ENCODE peak calls at places on chromosomes 4 and X, in six cellular contexts. One of them, this sample, is unnamed.
A peak's percentile ranks its signal among the peaks of the same experiment; 100 is the strongest.

GRCh38 chr4:1055721-1056590 is 44.5 kb downstream of the FGFRL1 start:
- DNase-seq in effector memory CD8-positive, alpha-beta T cell: peak; percentile 88
- DNase-seq in stimulated activated CD8-positive, alpha-beta memory T cell treated with anti-CD3 and anti-CD28 coated beads, Interleukin-2, amount 100 ng/mL, for 48 hours: peak; percentile 65
- DNase-seq in cardiac muscle cell: no peak
- DNase-seq in CD8-positive, alpha-beta T cell: peak; percentile 85
- DNase-seq in activated CD4-positive, CD25-positive, alpha-beta regulatory T cell: peak; percentile 75
- DNase-seq in this sample: no peak

GRCh38 chr4:4182835-4183568 is 43.7 kb downstream of the OTOP1 start:
- DNase-seq in CD8-positive, alpha-beta T cell: peak; percentile 13
- DNase-seq in cardiac muscle cell: peak; percentile 58
- DNase-seq in stimulated activated CD8-positive, alpha-beta memory T cell treated with anti-CD3 and anti-CD28 coated beads, Interleukin-2, amount 100 ng/mL, for 48 hours: peak; percentile 20
- DNase-seq in activated CD4-positive, CD25-positive, alpha-beta regulatory T cell: no peak
- DNase-seq in effector memory CD8-positive, alpha-beta T cell: no peak
- DNase-seq in this sample: no peak

GRCh38 chr4:54226399-54227260 is 2.5 kb upstream of the PDGFRA start:
- DNase-seq in effector memory CD8-positive, alpha-beta T cell: no peak
- DNase-seq in cardiac muscle cell: peak; percentile 52
- DNase-seq in stimulated activated CD8-positive, alpha-beta memory T cell treated with anti-CD3 and anti-CD28 coated beads, Interleukin-2, amount 100 ng/mL, for 48 hours: no peak
- DNase-seq in activated CD4-positive, CD25-positive, alpha-beta regulatory T cell: no peak
- DNase-seq in CD8-positive, alpha-beta T cell: no peak
- DNase-seq in this sample: no peak

GRCh38 chr4:69054578-69055200 is 41.6 kb upstream of the UGT2B7 start:
- DNase-seq in effector memory CD8-positive, alpha-beta T cell: no peak
- DNase-seq in CD8-positive, alpha-beta T cell: no peak
- DNase-seq in stimulated activated CD8-positive, alpha-beta memory T cell treated with anti-CD3 and anti-CD28 coated beads, Interleukin-2, amount 100 ng/mL, for 48 hours: no peak
- DNase-seq in cardiac muscle cell: no peak
- DNase-seq in activated CD4-positive, CD25-positive, alpha-beta regulatory T cell: no peak
- DNase-seq in this sample: no peak

GRCh38 chrX:72620550-72621145 is 48.0 kb upstream of the HDAC8 start:
- DNase-seq in stimulated activated CD8-positive, alpha-beta memory T cell treated with anti-CD3 and anti-CD28 coated beads, Interleukin-2, amount 100 ng/mL, for 48 hours: peak; percentile 37
- DNase-seq in cardiac muscle cell: no peak
- DNase-seq in activated CD4-positive, CD25-positive, alpha-beta regulatory T cell: no peak
- DNase-seq in CD8-positive, alpha-beta T cell: peak; percentile 11
- DNase-seq in effector memory CD8-positive, alpha-beta T cell: no peak
- DNase-seq in this sample: no peak

GRCh38 chr4:133865606-133866327 is 335.8 kb downstream of the PABPC4L start:
- DNase-seq in stimulated activated CD8-positive, alpha-beta memory T cell treated with anti-CD3 and anti-CD28 coated beads, Interleukin-2, amount 100 ng/mL, for 48 hours: no peak
- DNase-seq in CD8-positive, alpha-beta T cell: no peak
- DNase-seq in cardiac muscle cell: peak; percentile 17
- DNase-seq in activated CD4-positive, CD25-positive, alpha-beta regulatory T cell: no peak
- DNase-seq in effector memory CD8-positive, alpha-beta T cell: no peak
- DNase-seq in this sample: no peak

GRCh38 chr4:126405369-126405982 is 1090.7 kb downstream of the FAT4 start:
- DNase-seq in CD8-positive, alpha-beta T cell: no peak
- DNase-seq in stimulated activated CD8-positive, alpha-beta memory T cell treated with anti-CD3 and anti-CD28 coated beads, Interleukin-2, amount 100 ng/mL, for 48 hours: no peak
- DNase-seq in cardiac muscle cell: peak; percentile 36
- DNase-seq in effector memory CD8-positive, alpha-beta T cell: no peak
- DNase-seq in activated CD4-positive, CD25-positive, alpha-beta regulatory T cell: no peak
- DNase-seq in this sample: no peak

GRCh38 chr4:52704676-52705075 is 45.6 kb upstream of the USP46 start:
- DNase-seq in cardiac muscle cell: no peak
- DNase-seq in activated CD4-positive, CD25-positive, alpha-beta regulatory T cell: no peak
- DNase-seq in effector memory CD8-positive, alpha-beta T cell: no peak
- DNase-seq in CD8-positive, alpha-beta T cell: no peak
- DNase-seq in stimulated activated CD8-positive, alpha-beta memory T cell treated with anti-CD3 and anti-CD28 coated beads, Interleukin-2, amount 100 ng/mL, for 48 hours: no peak
- DNase-seq in this sample: no peak

GRCh38 chrX:68571292-68572256 is 72.7 kb downstream of the YIPF6 start:
- DNase-seq in CD8-positive, alpha-beta T cell: no peak
- DNase-seq in activated CD4-positive, CD25-positive, alpha-beta regulatory T cell: no peak
- DNase-seq in effector memory CD8-positive, alpha-beta T cell: no peak
- DNase-seq in stimulated activated CD8-positive, alpha-beta memory T cell treated with anti-CD3 and anti-CD28 coated beads, Interleukin-2, amount 100 ng/mL, for 48 hours: no peak
- DNase-seq in cardiac muscle cell: no peak
- DNase-seq in this sample: no peak

GRCh38 chr4:77451530-77451929 is 154.1 kb upstream of the CXCL13 start:
- DNase-seq in effector memory CD8-positive, alpha-beta T cell: no peak
- DNase-seq in CD8-positive, alpha-beta T cell: no peak
- DNase-seq in cardiac muscle cell: peak; percentile 9
- DNase-seq in stimulated activated CD8-positive, alpha-beta memory T cell treated with anti-CD3 and anti-CD28 coated beads, Interleukin-2, amount 100 ng/mL, for 48 hours: no peak
- DNase-seq in activated CD4-positive, CD25-positive, alpha-beta regulatory T cell: no peak
- DNase-seq in this sample: no peak

GRCh38 chr4:174828845-174829701 is at the start of gene GLRA3:
- DNase-seq in effector memory CD8-positive, alpha-beta T cell: no peak
- DNase-seq in CD8-positive, alpha-beta T cell: no peak
- DNase-seq in activated CD4-positive, CD25-positive, alpha-beta regulatory T cell: no peak
- DNase-seq in stimulated activated CD8-positive, alpha-beta memory T cell treated with anti-CD3 and anti-CD28 coated beads, Interleukin-2, amount 100 ng/mL, for 48 hours: no peak
- DNase-seq in cardiac muscle cell: peak; percentile 89
- DNase-seq in this sample: no peak

GRCh38 chrX:37846934-37847732 is at the start of gene DYNLT3:
- DNase-seq in stimulated activated CD8-positive, alpha-beta memory T cell treated with anti-CD3 and anti-CD28 coated beads, Interleukin-2, amount 100 ng/mL, for 48 hours: peak; percentile 59
- DNase-seq in effector memory CD8-positive, alpha-beta T cell: peak; percentile 72
- DNase-seq in activated CD4-positive, CD25-positive, alpha-beta regulatory T cell: peak; percentile 56
- DNase-seq in CD8-positive, alpha-beta T cell: peak; percentile 74
- DNase-seq in cardiac muscle cell: peak; percentile 76
- DNase-seq in this sample: peak; percentile 83

GRCh38 chr4:17545374-17546140 is 30.6 kb downstream of the CLRN2 start:
- DNase-seq in stimulated activated CD8-positive, alpha-beta memory T cell treated with anti-CD3 and anti-CD28 coated beads, Interleukin-2, amount 100 ng/mL, for 48 hours: no peak
- DNase-seq in cardiac muscle cell: no peak
- DNase-seq in activated CD4-positive, CD25-positive, alpha-beta regulatory T cell: no peak
- DNase-seq in CD8-positive, alpha-beta T cell: no peak
- DNase-seq in effector memory CD8-positive, alpha-beta T cell: no peak
- DNase-seq in this sample: peak; percentile 76

GRCh38 chrX:21375795-21376069 is 1.5 kb downstream of the CNKSR2 start:
- DNase-seq in effector memory CD8-positive, alpha-beta T cell: no peak
- DNase-seq in stimulated activated CD8-positive, alpha-beta memory T cell treated with anti-CD3 and anti-CD28 coated beads, Interleukin-2, amount 100 ng/mL, for 48 hours: no peak
- DNase-seq in CD8-positive, alpha-beta T cell: no peak
- DNase-seq in cardiac muscle cell: peak; percentile 8
- DNase-seq in activated CD4-positive, CD25-positive, alpha-beta regulatory T cell: no peak
- DNase-seq in this sample: peak; percentile 56

GRCh38 chrX:153818571-153819397 is 11.6 kb downstream of the PDZD4 start:
- DNase-seq in effector memory CD8-positive, alpha-beta T cell: peak; percentile 63
- DNase-seq in CD8-positive, alpha-beta T cell: peak; percentile 50
- DNase-seq in activated CD4-positive, CD25-positive, alpha-beta regulatory T cell: no peak
- DNase-seq in stimulated activated CD8-positive, alpha-beta memory T cell treated with anti-CD3 and anti-CD28 coated beads, Interleukin-2, amount 100 ng/mL, for 48 hours: peak; percentile 27
- DNase-seq in cardiac muscle cell: peak; percentile 70
- DNase-seq in this sample: no peak

GRCh38 chr4:4426511-4427477 is 39.9 kb downstream of the NSG1 start:
- DNase-seq in activated CD4-positive, CD25-positive, alpha-beta regulatory T cell: no peak
- DNase-seq in stimulated activated CD8-positive, alpha-beta memory T cell treated with anti-CD3 and anti-CD28 coated beads, Interleukin-2, amount 100 ng/mL, for 48 hours: no peak
- DNase-seq in cardiac muscle cell: no peak
- DNase-seq in CD8-positive, alpha-beta T cell: no peak
- DNase-seq in effector memory CD8-positive, alpha-beta T cell: no peak
- DNase-seq in this sample: no peak